ENCODE peak calls at places on chromosome 3, in four cellular contexts. T, W, N and E are unnamed samples.

GRCh38 chr3:66428733-66429132 is 72.1 kb downstream of the LRIG1 start:
- DNase-seq in W (peak), N (peak), T (peak), E (peak)

GRCh38 chr3:40663296-40663695 is 138.5 kb downstream of the ZNF621 start:
- DNase-seq in W (no peak), N (no peak), T (no peak), E (no peak)

GRCh38 chr3:185818267-185818875 is 6.5 kb downstream of the IGF2BP2 start:
- DNase-seq in T (no peak), W (no peak), N (no peak), E (no peak)

GRCh38 chr3:130773371-130773770 is 26.7 kb upstream of the PIK3R4 start:
- DNase-seq in T (no peak), W (no peak), N (no peak), E (no peak)

GRCh38 chr3:55782351-55782750 is 295.2 kb upstream of the WNT5A start:
- DNase-seq in W (no peak), T (no peak), N (no peak), E (no peak)

GRCh38 chr3:184380627-184381260 is 890 bp downstream of the CHRD start:
- DNase-seq in N (no peak), T (no peak), W (no peak), E (no peak)

GRCh38 chr3:111072016-111072891 is 638 bp downstream of the NECTIN3 start:
- DNase-seq in W (no peak), N (no peak), T (peak), E (no peak)

GRCh38 chr3:10471337-10471721 is 34.1 kb downstream of the ATP2B2 start:
- DNase-seq in W (no peak), T (peak), N (peak), E (no peak)